ENCODE peak calls at places on chromosomes 4 and X, in eight cellular contexts. J, A, G, W, R, C, I and L are unnamed samples.
A peak's percentile ranks its signal among the peaks of the same experiment; 100 is the strongest.

GRCh38 chrX:104098151-104098808 is 14.0 kb upstream of the ZCCHC18 start:
- DNase-seq in J (peak; percentile 59), A (no peak), G (peak; percentile 54), W (peak; percentile 41), R (peak; percentile 79), C (no peak), I (peak; percentile 15), L (no peak)

GRCh38 chr4:112664611-112665010 is 27.7 kb downstream of the LARP7 start:
- DNase-seq in J (no peak), A (no peak), G (no peak), W (no peak), R (no peak), C (no peak), I (no peak), L (no peak)

GRCh38 chr4:185238750-185239149 is 29.4 kb downstream of the SNX25 start:
- DNase-seq in J (no peak), A (no peak), G (no peak), W (no peak), R (no peak), C (no peak), I (no peak), L (no peak)

GRCh38 chr4:169615467-169616106 is 3.2 kb upstream of the NEK1 start:
- DNase-seq in J (no peak), A (no peak), G (peak; percentile 28), W (no peak), R (no peak), C (no peak), I (no peak), L (peak; percentile 81)

GRCh38 chr4:139386421-139386820 is 67.5 kb upstream of the RAB33B start:
- DNase-seq in J (no peak), A (no peak), G (no peak), W (no peak), R (no peak), C (no peak), I (no peak), L (no peak)

GRCh38 chr4:45568694-45569093 is 555.2 kb downstream of the GABRG1 start:
- DNase-seq in J (no peak), A (no peak), G (no peak), W (no peak), R (no peak), C (no peak), I (no peak), L (no peak)

GRCh38 chr4:20831746-20832145 is 131.5 kb downstream of the PACRGL start:
- DNase-seq in J (no peak), A (no peak), G (no peak), W (no peak), R (no peak), C (no peak), I (no peak), L (no peak)

GRCh38 chr4:139018971-139019758 is 3.6 kb downstream of the NOCT start:
- DNase-seq in J (peak; percentile 57), A (no peak), G (no peak), W (no peak), R (no peak), C (no peak), I (no peak), L (no peak)

GRCh38 chr4:24278693-24279092 is 305.7 kb downstream of the DHX15 start:
- DNase-seq in J (no peak), A (no peak), G (no peak), W (no peak), R (no peak), C (no peak), I (no peak), L (peak; percentile 73)

GRCh38 chr4:85968945-85969830 is 390.7 kb downstream of the MAPK10 start:
- DNase-seq in J (peak; percentile 74), A (no peak), G (no peak), W (peak; percentile 35), R (peak; percentile 26), C (no peak), I (no peak), L (peak; percentile 31)

GRCh38 chr4:144787365-144788263 is 141.7 kb downstream of the HHIP start:
- DNase-seq in J (no peak), A (peak; percentile 13), G (no peak), W (peak; percentile 26), R (peak; percentile 59), C (no peak), I (no peak), L (peak; percentile 46)

GRCh38 chrX:39813631-39814246 is 284.0 kb downstream of the BCOR start:
- DNase-seq in J (peak; percentile 52), A (no peak), G (no peak), W (no peak), R (no peak), C (peak; percentile 70), I (no peak), L (peak; percentile 56)

GRCh38 chr4:143700060-143700419 is 435 bp downstream of the FREM3 start:
- DNase-seq in J (no peak), A (no peak), G (peak; percentile 26), W (no peak), R (no peak), C (peak; percentile 27), I (no peak), L (no peak)

GRCh38 chrX:153776611-153777045 is 4.2 kb upstream of the SRPK3 start:
- DNase-seq in J (no peak), A (no peak), G (no peak), W (no peak), R (peak; percentile 46), C (peak; percentile 0), I (no peak), L (no peak)

GRCh38 chrX:71236858-71237257 is 13.8 kb downstream of the GJB1 start:
- DNase-seq in J (no peak), A (no peak), G (no peak), W (no peak), R (no peak), C (no peak), I (no peak), L (no peak)

GRCh38 chr4:128827280-128827679 is 17.8 kb downstream of the JADE1 start:
- DNase-seq in J (no peak), A (no peak), G (no peak), W (no peak), R (peak; percentile 32), C (no peak), I (no peak), L (no peak)

GRCh38 chr4:163542275-163542674 is 47.8 kb downstream of the TMA16 start:
- DNase-seq in J (peak; percentile 52), A (no peak), G (no peak), W (no peak), R (no peak), C (no peak), I (no peak), L (no peak)

GRCh38 chr4:11471613-11472012 is 42.9 kb upstream of the HS3ST1 start:
- DNase-seq in J (no peak), A (peak; percentile 67), G (peak; percentile 54), W (peak; percentile 84), R (peak; percentile 71), C (no peak), I (no peak), L (no peak)

GRCh38 chr4:171809854-171810253 is 3.4 kb upstream of the GALNTL6 start:
- DNase-seq in J (no peak), A (no peak), G (no peak), W (no peak), R (no peak), C (no peak), I (no peak), L (no peak)

GRCh38 chr4:99300934-99301333 is 10.1 kb upstream of the ADH1A start:
- DNase-seq in J (peak; percentile 91), A (no peak), G (no peak), W (no peak), R (no peak), C (peak; percentile 11), I (no peak), L (peak; percentile 46)

GRCh38 chrX:129842510-129843208 is 1.0 kb downstream of the ZDHHC9 start:
- DNase-seq in J (peak; percentile 18), A (no peak), G (peak; percentile 23), W (no peak), R (peak; percentile 1), C (no peak), I (no peak), L (no peak)

GRCh38 chr4:101291198-101291597 is 56.1 kb downstream of the PPP3CA start:
- DNase-seq in J (no peak), A (no peak), G (no peak), W (no peak), R (no peak), C (no peak), I (no peak), L (no peak)

GRCh38 chrX:81110286-81110685 is 91.4 kb downstream of the HMGN5 start:
- DNase-seq in J (no peak), A (no peak), G (no peak), W (no peak), R (no peak), C (no peak), I (no peak), L (no peak)

GRCh38 chrX:15177316-15177715 is 92.6 kb downstream of the ASB9 start:
- DNase-seq in J (no peak), A (no peak), G (no peak), W (no peak), R (no peak), C (no peak), I (no peak), L (no peak)

GRCh38 chr4:108982786-108983185 is 219.9 kb upstream of the ETNPPL start:
- DNase-seq in J (peak; percentile 6), A (no peak), G (no peak), W (no peak), R (no peak), C (no peak), I (no peak), L (no peak)

GRCh38 chr4:83285022-83285387 is 407 bp upstream of the COQ2 start:
- DNase-seq in J (peak; percentile 58), A (no peak), G (peak; percentile 18), W (peak; percentile 90), R (peak; percentile 59), C (no peak), I (no peak), L (no peak)